ENCODE peak calls at places on chromosomes 5 and 9, in nine cellular contexts. E, U, M, H, N, L, Z, J and K are unnamed samples.

GRCh38 chr9:18907927-18908625 is 124.9 kb downstream of the SAXO1 start:
- DNase-seq in J (no peak), E (no peak), U (no peak), H (no peak), Z (no peak), L (no peak), M (no peak), N (no peak), K (no peak)

GRCh38 chr9:98287383-98287782 is 31.9 kb upstream of the TBC1D2 start:
- DNase-seq in N (no peak), Z (no peak), J (no peak), L (no peak), H (no peak), U (no peak), E (peak), M (no peak), K (no peak)

GRCh38 chr5:150402901-150403342 is 9.8 kb downstream of the CD74 start:
- DNase-seq in J (no peak), M (peak), N (no peak), L (no peak), H (no peak), U (no peak), E (no peak), Z (no peak), K (no peak)

GRCh38 chr5:58407042-58407709 is 52.7 kb downstream of the PLK2 start:
- DNase-seq in L (no peak), Z (no peak), U (peak), M (no peak), E (no peak), J (no peak), H (peak), N (no peak), K (no peak)

GRCh38 chr5:56310711-56311204 is 77.6 kb upstream of the ANKRD55 start:
- DNase-seq in U (peak), H (peak), E (no peak), Z (no peak), M (no peak), N (no peak), L (no peak), J (no peak), K (no peak)

GRCh38 chr9:110828148-110828730 is 159.6 kb downstream of the MUSK start:
- DNase-seq in Z (no peak), H (peak), L (peak), M (no peak), E (peak), J (no peak), N (no peak), U (peak), K (no peak)

GRCh38 chr5:131367219-131367860 is 103.5 kb downstream of the CDC42SE2 start:
- DNase-seq in U (no peak), H (peak), M (no peak), Z (no peak), J (no peak), E (no peak), L (no peak), N (no peak), K (no peak)

GRCh38 chr5:137245438-137245837 is 253.7 kb downstream of the SPOCK1 start:
- DNase-seq in N (no peak), Z (no peak), E (no peak), J (no peak), H (no peak), M (no peak), U (no peak), L (no peak), K (no peak)

GRCh38 chr5:170552486-170553122 is 48.8 kb downstream of the KCNIP1 start:
- DNase-seq in M (no peak), L (no peak), U (peak), E (peak), N (no peak), J (peak), Z (peak), H (peak), K (no peak)

GRCh38 chr5:168528521-168529360 is at the start of gene FBLL1:
- DNase-seq in J (no peak), U (peak), H (peak), N (peak), E (peak), M (no peak), L (no peak), Z (no peak), K (no peak)

GRCh38 chr5:151805414-151806225 is 33.9 kb downstream of the G3BP1 start:
- DNase-seq in L (peak), H (peak), N (no peak), U (peak), J (no peak), M (no peak), E (no peak), Z (no peak), K (no peak)

GRCh38 chr5:147169399-147169798 is 65.4 kb upstream of the STK32A start:
- DNase-seq in N (no peak), U (peak), J (no peak), M (no peak), Z (no peak), E (no peak), L (no peak), H (peak), K (no peak)

GRCh38 chr5:96022971-96023370 is 61.3 kb upstream of the ELL2 start:
- DNase-seq in J (no peak), E (no peak), H (no peak), M (no peak), N (no peak), L (no peak), Z (no peak), U (no peak), K (no peak)

GRCh38 chr5:150779397-150780179 is 1.0 kb downstream of the SMIM3 start:
- DNase-seq in N (no peak), E (no peak), H (peak), L (no peak), J (no peak), Z (no peak), U (peak), M (no peak), K (no peak)

GRCh38 chr9:6214903-6215302 is 704 bp upstream of the IL33 start:
- DNase-seq in N (no peak), U (peak), L (no peak), Z (no peak), J (no peak), E (no peak), H (peak), M (no peak), K (no peak)

GRCh38 chr5:59588922-59589321 is 304.6 kb downstream of the PDE4D start:
- DNase-seq in E (no peak), U (peak), Z (no peak), M (no peak), J (no peak), L (no peak), H (peak), N (no peak), K (no peak)

DNA sequence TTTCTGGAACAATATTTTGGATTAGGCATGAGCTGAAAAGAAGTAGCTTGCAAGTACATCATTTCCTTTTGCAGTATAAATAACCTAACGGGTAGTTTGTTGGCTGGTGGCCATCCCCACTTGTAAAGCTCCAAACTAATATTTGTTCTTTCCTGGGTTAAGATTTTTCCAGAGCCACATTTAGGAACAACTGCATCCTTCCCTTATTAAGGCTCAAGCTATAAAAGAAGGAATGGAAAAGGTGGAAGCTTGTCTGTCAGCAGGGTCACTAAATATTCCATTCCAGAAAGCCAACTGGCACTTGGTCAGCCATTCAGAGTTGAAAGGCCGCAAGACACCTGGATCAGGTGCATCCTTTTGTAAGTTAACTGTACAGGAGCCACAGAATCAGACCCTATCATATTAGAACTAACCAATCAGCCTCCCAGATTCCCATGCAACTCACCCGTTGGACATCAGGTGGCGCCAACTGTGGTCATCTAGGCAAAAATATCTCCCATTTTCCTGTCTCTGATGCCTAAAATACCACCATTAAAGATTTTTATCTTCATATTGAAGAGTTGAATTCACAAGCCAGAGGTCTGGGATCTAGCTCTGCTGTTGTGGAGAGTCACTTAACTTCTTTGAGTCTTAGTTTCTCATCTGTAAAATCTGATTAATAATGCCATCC is 82.9 kb downstream of the PTCD2 start:
- DNase-seq in Z (no peak), E (no peak), L (no peak), M (no peak), H (peak), U (no peak), N (no peak), J (no peak), K (no peak)
- TF ChIP-seq CTCF in Z (peak), E (peak), L (no peak), M (peak), H (peak), U (peak), N (peak), J (peak), K (no peak)

GRCh38 chr5:36657563-36657995 is 51.2 kb downstream of the SLC1A3 start:
- DNase-seq in M (no peak), N (no peak), L (peak), H (peak), E (no peak), Z (no peak), J (no peak), U (peak), K (no peak)

GRCh38 chr5:36653046-36653445 is 46.6 kb downstream of the SLC1A3 start:
- DNase-seq in H (no peak), N (no peak), L (no peak), E (no peak), U (no peak), J (no peak), M (no peak), Z (no peak), K (no peak)

GRCh38 chr5:36654598-36654997 is 48.2 kb downstream of the SLC1A3 start:
- DNase-seq in Z (no peak), L (no peak), N (no peak), H (no peak), M (no peak), U (no peak), E (no peak), J (no peak), K (no peak)

GRCh38 chr5:36656556-36656955 is 50.1 kb downstream of the SLC1A3 start:
- DNase-seq in U (no peak), M (no peak), J (no peak), E (no peak), L (no peak), H (no peak), Z (no peak), N (no peak), K (no peak)

GRCh38 chr5:36655171-36655570 is 48.8 kb downstream of the SLC1A3 start:
- DNase-seq in U (no peak), N (no peak), J (no peak), H (peak), L (peak), Z (peak), M (no peak), E (peak), K (no peak)
- TF ChIP-seq CTCF in U (no peak), N (no peak), J (no peak), H (no peak), L (no peak), Z (no peak), M (no peak), E (no peak), K (no peak)

DNA sequence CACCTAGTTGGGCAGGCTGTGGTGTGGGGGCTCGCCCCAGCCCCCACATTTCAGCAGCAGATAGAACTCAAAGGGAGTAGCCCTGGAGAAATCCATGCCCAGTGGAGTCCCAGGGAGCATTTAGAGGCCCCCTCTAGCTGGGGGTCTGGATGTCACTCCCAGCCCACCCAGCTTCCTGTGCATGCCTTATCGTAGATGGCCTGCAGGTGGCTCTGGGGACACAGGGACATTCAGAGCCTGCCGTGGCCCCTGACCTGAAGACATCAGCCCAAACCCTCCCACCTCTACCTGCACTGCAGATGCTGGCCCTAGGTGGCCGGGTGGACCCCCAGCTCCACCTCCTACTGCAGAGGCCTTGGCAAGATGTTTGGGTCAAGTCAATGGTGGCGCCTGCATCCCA is 49.0 kb upstream of the LMX1B start:
- DNase-seq in H (no peak), L (no peak), M (no peak), E (peak), J (no peak), N (no peak), Z (no peak), U (no peak), K (no peak)
- TF ChIP-seq CTCF in H (no peak), L (no peak), M (no peak), E (peak), J (no peak), N (peak), Z (no peak), U (peak), K (no peak)

GRCh38 chr5:126801992-126802294 is 25.0 kb downstream of the LMNB1 start:
- DNase-seq in E (no peak), L (no peak), N (no peak), J (no peak), U (peak), H (peak), M (no peak), Z (no peak), K (no peak)
- TF ChIP-seq CTCF in E (no peak), L (no peak), N (peak), J (peak), U (peak), H (peak), M (peak), Z (peak), K (peak)

DNA sequence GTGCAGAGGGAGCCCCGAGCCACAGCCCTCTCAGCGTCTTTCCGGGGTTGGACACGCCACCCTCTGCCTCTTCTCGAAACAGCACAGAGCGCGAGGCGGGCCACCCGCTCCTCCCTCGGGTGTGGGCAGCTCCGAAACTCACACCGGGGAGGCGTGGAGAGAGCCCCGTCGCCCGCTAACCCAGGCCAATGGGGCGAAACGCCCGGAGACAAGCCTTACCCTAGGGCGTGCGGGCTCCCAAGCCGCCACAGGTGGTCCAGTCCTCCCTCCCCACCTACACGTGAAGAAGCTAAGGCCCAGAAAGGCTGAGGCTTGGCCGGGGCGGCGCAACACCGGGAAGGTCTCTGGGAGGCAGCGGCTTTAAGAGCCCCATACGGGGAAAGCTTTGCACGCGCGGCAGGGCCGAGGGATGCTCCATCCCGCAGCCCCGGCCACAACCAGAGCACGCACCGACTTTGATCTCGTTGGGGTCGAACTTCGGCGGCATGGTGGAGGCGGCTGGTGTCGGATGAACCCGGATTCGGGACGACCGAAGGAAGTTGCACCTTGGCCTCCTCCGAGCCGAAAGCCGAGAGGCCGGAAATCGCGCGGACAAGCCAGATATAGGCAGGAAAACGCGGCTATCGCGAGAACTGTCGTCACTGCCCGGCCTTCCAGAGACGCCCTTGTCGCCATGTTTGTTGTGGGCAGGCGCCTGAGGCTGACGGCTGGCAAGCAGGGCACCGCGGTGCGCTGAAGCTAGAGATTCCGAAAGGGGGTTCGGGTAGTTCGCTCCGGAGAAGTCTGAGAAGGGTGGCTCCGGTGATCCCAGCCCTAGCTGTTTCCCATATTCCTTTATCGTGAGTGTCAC is at the start of the genes LRSAM1 and RPL12:
- DNase-seq in U (peak), Z (peak), L (peak), H (peak), J (peak), N (peak), E (peak), M (peak), K (peak)
- TF ChIP-seq CTCF in U (no peak), Z (no peak), L (no peak), H (peak), J (no peak), N (no peak), E (no peak), M (no peak), K (no peak)